ENCODE peak calls at places on chromosomes 16 and 17, in four cellular contexts. One of them, this sample, is unnamed.

GRCh38 chr17:48546187-48546923 is 1.4 kb upstream of the HOXB2 start:
- DNase-seq in left cardiac atrium: no peak
- DNase-seq in neural progenitor cell: peak
- DNase-seq in T-helper 1 cell: no peak
- DNase-seq in this sample: no peak

GRCh38 chr16:14606102-14606501 is 24.0 kb downstream of the PARN start:
- DNase-seq in left cardiac atrium: no peak
- DNase-seq in neural progenitor cell: no peak
- DNase-seq in T-helper 1 cell: no peak
- DNase-seq in this sample: no peak

GRCh38 chr17:75008373-75008772 is 4.1 kb upstream of the MRPL58 start:
- DNase-seq in left cardiac atrium: no peak
- DNase-seq in neural progenitor cell: no peak
- DNase-seq in T-helper 1 cell: no peak
- DNase-seq in this sample: no peak

GRCh38 chr17:39737331-39737760 is 392 bp upstream of the GRB7 start:
- DNase-seq in left cardiac atrium: no peak
- DNase-seq in neural progenitor cell: no peak
- DNase-seq in T-helper 1 cell: no peak
- DNase-seq in this sample: no peak

GRCh38 chr16:364595-365491 is 5.5 kb downstream of the MRPL28 start:
- DNase-seq in left cardiac atrium: no peak
- DNase-seq in neural progenitor cell: no peak
- DNase-seq in T-helper 1 cell: no peak
- DNase-seq in this sample: no peak

GRCh38 chr17:64706224-64707076 is 44.3 kb upstream of the SMURF2 start:
- DNase-seq in left cardiac atrium: peak
- DNase-seq in neural progenitor cell: no peak
- DNase-seq in T-helper 1 cell: no peak
- DNase-seq in this sample: no peak

GRCh38 chr17:81329927-81330883 is 35.1 kb upstream of the SLC38A10 start:
- DNase-seq in left cardiac atrium: no peak
- DNase-seq in neural progenitor cell: peak
- DNase-seq in T-helper 1 cell: no peak
- DNase-seq in this sample: peak

GRCh38 chr17:57530508-57530907 is 214.6 kb downstream of the CCDC182 start:
- DNase-seq in left cardiac atrium: no peak
- DNase-seq in neural progenitor cell: no peak
- DNase-seq in T-helper 1 cell: no peak
- DNase-seq in this sample: no peak

GRCh38 chr17:30584810-30585209 is 107.6 kb downstream of the GOSR1 start:
- DNase-seq in left cardiac atrium: no peak
- DNase-seq in neural progenitor cell: no peak
- DNase-seq in T-helper 1 cell: no peak
- DNase-seq in this sample: no peak

GRCh38 chr17:43914451-43914850 is 7.1 kb upstream of the MPP2 start:
- DNase-seq in left cardiac atrium: no peak
- DNase-seq in neural progenitor cell: no peak
- DNase-seq in T-helper 1 cell: no peak
- DNase-seq in this sample: no peak

GRCh38 chr16:9134739-9135138 is 43.3 kb downstream of the HAPSTR1 start:
- DNase-seq in left cardiac atrium: no peak
- DNase-seq in neural progenitor cell: peak
- DNase-seq in T-helper 1 cell: peak
- DNase-seq in this sample: no peak

GRCh38 chr16:84635702-84636101 is 12.6 kb upstream of the KLHL36 start:
- DNase-seq in left cardiac atrium: no peak
- DNase-seq in neural progenitor cell: no peak
- DNase-seq in T-helper 1 cell: no peak
- DNase-seq in this sample: no peak

GRCh38 chr17:33990943-33991706 is 264.0 kb upstream of the CCL2 start:
- DNase-seq in left cardiac atrium: no peak
- DNase-seq in neural progenitor cell: no peak
- DNase-seq in T-helper 1 cell: no peak
- DNase-seq in this sample: no peak

GRCh38 chr17:78737332-78737731 is 44.7 kb downstream of the CYTH1 start:
- DNase-seq in left cardiac atrium: no peak
- DNase-seq in neural progenitor cell: no peak
- DNase-seq in T-helper 1 cell: no peak
- DNase-seq in this sample: no peak

GRCh38 chr17:27544350-27545131 is 86.4 kb upstream of the LGALS9 start:
- DNase-seq in left cardiac atrium: no peak
- DNase-seq in neural progenitor cell: no peak
- DNase-seq in T-helper 1 cell: no peak
- DNase-seq in this sample: no peak

GRCh38 chr16:88943741-88944140 is 33.3 kb downstream of the CBFA2T3 start:
- DNase-seq in left cardiac atrium: no peak
- DNase-seq in neural progenitor cell: no peak
- DNase-seq in T-helper 1 cell: no peak
- DNase-seq in this sample: peak

GRCh38 chr17:28727727-28728363 is 743 bp upstream of the NEK8 start:
- DNase-seq in left cardiac atrium: peak
- DNase-seq in neural progenitor cell: peak
- DNase-seq in T-helper 1 cell: peak
- DNase-seq in this sample: no peak